ENCODE peak calls at places on chromosomes 12 and 14, in eight cellular contexts. E is esophagus squamous epithelium, R is fibroblast of pulmonary artery, M is fibroblast of mammary gland, B is bronchial epithelial cell, F is lower lobe of right lung, K is AG10803, C is left lung. U is an unnamed sample.

GRCh38 chr12:55713721-55714120 is 2.1 kb upstream of the BLOC1S1 start:
- DNase-seq in E (no peak), R (peak; percentile 86), M (peak; percentile 96), B (peak; percentile 90), F (no peak), K (peak; percentile 90), C (no peak), U (no peak)

GRCh38 chr12:110846615-110847566 is at the start of gene CCDC63:
- DNase-seq in E (no peak), R (peak; percentile 45), M (peak; percentile 33), B (no peak), F (peak; percentile 63), K (peak; percentile 26), C (peak; percentile 89), U (no peak)

GRCh38 chr14:53683229-53683628 is 273.4 kb downstream of the BMP4 start:
- DNase-seq in E (no peak), R (no peak), M (no peak), B (peak; percentile 46), F (no peak), K (no peak), C (no peak), U (no peak)

GRCh38 chr12:51823875-51824565 is 24.5 kb downstream of the FIGNL2 start:
- DNase-seq in E (no peak), R (peak; percentile 81), M (peak; percentile 68), B (peak; percentile 66), F (no peak), K (peak; percentile 72), C (no peak), U (no peak)

GRCh38 chr12:122336015-122336946 is 70.0 kb upstream of the VPS33A start:
- DNase-seq in E (no peak), R (peak; percentile 63), M (peak; percentile 49), B (peak; percentile 25), F (no peak), K (peak; percentile 38), C (no peak), U (no peak)

GRCh38 chr12:9784326-9784725 is 23.6 kb upstream of the CD69 start:
- DNase-seq in E (no peak), R (no peak), M (no peak), B (no peak), F (no peak), K (no peak), C (no peak), U (no peak)

GRCh38 chr12:1630081-1630826 is 1.2 kb downstream of the WNT5B start:
- DNase-seq in E (no peak), R (no peak), M (peak; percentile 40), B (no peak), F (peak; percentile 60), K (peak; percentile 56), C (peak; percentile 84), U (no peak)

GRCh38 chr14:98114122-98114895 is 1157.7 kb downstream of the BCL11B start:
- DNase-seq in E (no peak), R (no peak), M (no peak), B (peak; percentile 62), F (no peak), K (peak; percentile 9), C (no peak), U (no peak)

GRCh38 chr14:91377700-91378652 is 39.6 kb downstream of the CCDC88C start:
- DNase-seq in E (no peak), R (no peak), M (no peak), B (no peak), F (no peak), K (peak; percentile 38), C (no peak), U (no peak)

GRCh38 chr14:47264842-47265241 is 410.6 kb downstream of the MDGA2 start:
- DNase-seq in E (no peak), R (no peak), M (no peak), B (no peak), F (no peak), K (no peak), C (no peak), U (no peak)

GRCh38 chr12:131831021-131831571 is 2.9 kb downstream of the MMP17 start:
- DNase-seq in E (no peak), R (peak; percentile 22), M (peak; percentile 13), B (no peak), F (no peak), K (no peak), C (peak; percentile 80), U (no peak)

GRCh38 chr12:9106067-9106466 is 9.7 kb downstream of the A2M start:
- DNase-seq in E (no peak), R (no peak), M (no peak), B (no peak), F (no peak), K (no peak), C (no peak), U (no peak)

GRCh38 chr12:113048716-113049127 is 7.8 kb upstream of the DTX1 start:
- DNase-seq in E (no peak), R (peak; percentile 78), M (peak; percentile 64), B (peak; percentile 40), F (no peak), K (peak; percentile 57), C (no peak), U (peak; percentile 72)

GRCh38 chr12:85663631-85664030 is 172.6 kb downstream of the RASSF9 start:
- DNase-seq in E (no peak), R (no peak), M (no peak), B (no peak), F (no peak), K (no peak), C (no peak), U (no peak)

GRCh38 chr12:12788675-12789368 is 3.4 kb downstream of the APOLD1 start:
- DNase-seq in E (peak; percentile 15), R (peak; percentile 88), M (peak; percentile 87), B (peak; percentile 67), F (no peak), K (peak; percentile 76), C (no peak), U (no peak)

GRCh38 chr12:53063708-53064612 is 14.1 kb downstream of the TNS2 start:
- DNase-seq in E (no peak), R (peak; percentile 61), M (peak; percentile 98), B (no peak), F (no peak), K (peak; percentile 81), C (no peak), U (no peak)
- TF ChIP-seq CTCF in E (no peak), R (no peak), M (peak; percentile 5), B (no peak), F (no peak), K (no peak), C (no peak), U (no peak)

GRCh38 chr14:100803694-100804075 is 22.2 kb upstream of the MEG3 start:
- DNase-seq in E (no peak), R (no peak), M (no peak), B (no peak), F (no peak), K (no peak), C (no peak), U (no peak)

GRCh38 chr14:100804138-100804537 is 21.8 kb upstream of the MEG3 start:
- DNase-seq in E (no peak), R (no peak), M (no peak), B (no peak), F (no peak), K (no peak), C (no peak), U (no peak)

GRCh38 chr14:100806386-100806785 is 19.5 kb upstream of the MEG3 start:
- DNase-seq in E (no peak), R (no peak), M (no peak), B (no peak), F (no peak), K (no peak), C (no peak), U (no peak)

GRCh38 chr14:100802766-100803693 is 22.9 kb upstream of the MEG3 start:
- DNase-seq in E (no peak), R (no peak), M (no peak), B (no peak), F (no peak), K (no peak), C (no peak), U (no peak)

GRCh38 chr14:100804558-100805309 is 21.2 kb upstream of the MEG3 start:
- DNase-seq in E (no peak), R (no peak), M (no peak), B (no peak), F (no peak), K (no peak), C (no peak), U (no peak)
- H3K4me3 ChIP-seq in E (no peak overlapping the region), R (no peak overlapping the region), M (no peak overlapping the region), B (no peak overlapping the region), F (no peak overlapping the region), K (no peak overlapping the region), C (no peak overlapping the region), U (no peak overlapping the region)

DNA sequence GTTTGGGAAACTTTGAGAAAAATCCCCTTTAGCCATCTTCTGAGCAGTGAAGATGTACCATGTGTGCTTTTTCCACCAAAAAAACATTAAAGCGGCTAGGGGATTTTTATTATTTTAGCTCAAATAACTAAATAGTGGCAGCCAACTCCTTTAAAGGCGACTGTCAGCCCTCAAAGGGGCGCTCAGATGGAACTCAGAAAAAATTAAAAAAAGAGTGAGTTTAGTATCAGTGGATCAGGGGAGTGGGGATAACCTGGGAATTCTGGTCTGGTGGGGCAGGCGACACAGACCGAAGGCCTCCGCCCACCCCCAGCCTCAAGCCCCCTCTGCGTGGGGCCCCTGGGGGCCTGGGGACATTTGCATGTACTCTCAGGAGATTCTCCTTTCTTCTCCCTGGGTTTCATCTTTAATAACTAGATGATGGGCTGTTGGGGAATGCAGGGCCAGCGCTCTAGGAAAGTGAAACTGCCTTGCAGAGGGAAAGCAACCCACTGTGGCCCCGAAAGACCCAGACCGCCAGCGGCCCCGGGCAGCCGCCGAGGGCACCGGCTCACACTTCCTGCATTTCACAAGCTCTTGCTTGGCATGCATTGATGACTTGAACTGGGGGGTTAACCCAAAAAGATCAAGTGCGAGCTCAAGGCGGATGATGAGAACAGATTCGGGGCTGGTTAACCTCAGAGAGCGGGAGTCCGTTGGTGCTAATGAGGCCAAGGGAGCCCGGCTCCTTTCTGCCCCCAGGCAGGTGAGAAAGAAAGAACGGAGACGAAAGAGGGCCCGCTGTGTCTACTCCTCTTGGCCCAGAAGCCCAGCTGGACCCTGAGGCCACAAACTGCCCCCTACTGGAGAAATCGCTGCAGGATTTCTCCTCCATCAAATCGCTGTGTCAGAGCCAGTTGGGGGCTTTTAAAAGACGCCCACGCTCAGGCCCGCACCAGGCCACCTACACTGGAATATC is 7.3 kb upstream of the BATF start:
- DNase-seq in E (no peak), R (no peak), M (peak; percentile 24), B (no peak), F (peak; percentile 64), K (no peak), C (peak; percentile 90), U (no peak)
- TF ChIP-seq CTCF in E (no peak), R (peak; percentile 31), M (peak; percentile 49), B (no peak), F (no peak), K (no peak), C (no peak), U (no peak)

DNA sequence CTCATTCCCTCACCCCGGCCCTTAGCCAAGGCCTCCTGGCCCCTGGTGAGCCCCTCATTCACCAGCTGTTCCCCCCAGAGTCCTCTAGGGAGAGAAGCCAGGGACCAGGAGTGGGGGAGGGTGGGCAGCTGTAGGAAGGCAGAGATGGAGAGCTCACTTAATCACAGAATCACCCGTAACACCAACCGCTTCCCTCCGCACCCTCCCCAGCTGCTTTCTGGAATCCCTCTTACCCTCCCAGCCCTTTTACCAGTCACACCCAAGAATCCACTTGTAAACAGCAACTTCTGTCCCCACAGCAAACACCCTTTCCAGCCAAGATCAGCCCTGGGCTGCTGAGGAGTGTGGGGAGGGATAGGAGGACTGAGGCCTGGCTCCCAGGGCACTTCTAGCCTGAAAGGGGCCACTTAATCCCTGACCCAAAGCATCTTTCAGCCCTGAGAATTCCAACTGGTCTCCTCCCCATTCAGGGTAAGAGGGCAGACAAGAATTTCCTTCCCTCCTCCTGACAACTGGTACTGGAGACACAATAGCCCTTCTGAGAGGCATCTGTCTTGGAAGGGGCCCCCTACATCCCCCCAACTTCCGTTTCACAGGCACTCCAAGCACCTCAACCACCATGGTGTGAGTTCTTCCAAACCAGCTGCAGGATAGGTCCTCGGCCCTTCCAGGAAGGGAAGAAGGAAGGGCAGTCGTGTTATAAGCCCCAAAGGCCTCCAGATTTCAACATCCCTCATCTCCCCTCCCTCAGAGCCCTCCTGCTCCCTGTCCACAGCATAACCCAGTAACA is 18.6 kb downstream of the NCKAP5L start:
- DNase-seq in E (no peak), R (no peak), M (no peak), B (no peak), F (peak; percentile 66), K (peak; percentile 58), C (no peak), U (no peak)
- H3K4me3 ChIP-seq in E (no peak overlapping the region), R (no peak overlapping the region), M (no peak overlapping the region), B (no peak overlapping the region), F (peak overlapping the region; percentile 7), K (no peak overlapping the region), C (no peak overlapping the region), U (peak overlapping the region; percentile 2)